ENCODE peak calls at places on chromosomes 4 and X, in nine cellular contexts. U, C, M, D, S, Y, K, T and L are unnamed samples.

GRCh38 chr4:121155893-121156292 is 8.2 kb downstream of the TNIP3 start:
- DNase-seq in Y (no peak), S (no peak), C (no peak), U (no peak), T (no peak), K (peak), M (no peak), D (no peak), L (no peak)

GRCh38 chr4:87152310-87153061 is 67.9 kb downstream of the KLHL8 start:
- DNase-seq in S (no peak), T (no peak), D (no peak), U (no peak), Y (no peak), C (no peak), K (no peak), M (no peak), L (no peak)

GRCh38 chr4:35252866-35253265 is 991.4 kb downstream of the ARAP2 start:
- DNase-seq in K (no peak), T (no peak), U (no peak), C (no peak), Y (no peak), M (no peak), D (no peak), S (no peak), L (no peak)

GRCh38 chr4:30005995-30006394 is 714.2 kb upstream of the PCDH7 start:
- DNase-seq in S (no peak), K (no peak), M (no peak), T (no peak), D (no peak), C (no peak), Y (no peak), U (no peak), L (no peak)

GRCh38 chr4:3310301-3311094 is 17.7 kb downstream of the RGS12 start:
- DNase-seq in T (no peak), Y (no peak), C (no peak), U (no peak), K (no peak), D (no peak), S (peak), M (no peak), L (peak)

GRCh38 chr4:46372878-46373277 is 17.1 kb downstream of the GABRA2 start:
- DNase-seq in U (no peak), T (no peak), Y (no peak), S (no peak), K (no peak), C (no peak), M (no peak), D (no peak), L (no peak)

GRCh38 chrX:17632942-17633341 is 104.4 kb upstream of the SCML1 start:
- DNase-seq in T (no peak), S (no peak), Y (no peak), M (no peak), K (no peak), D (no peak), C (no peak), U (no peak), L (no peak)

GRCh38 chr4:2006367-2006766 is 2.4 kb downstream of the NELFA start:
- DNase-seq in M (no peak), C (no peak), Y (no peak), D (no peak), T (no peak), K (no peak), S (no peak), U (no peak), L (no peak)

GRCh38 chr4:126697748-126698147 is 935.0 kb upstream of the INTU start:
- DNase-seq in D (no peak), Y (no peak), M (no peak), C (no peak), T (no peak), K (no peak), U (no peak), S (no peak), L (no peak)

GRCh38 chr4:45985038-45985437 is 138.8 kb downstream of the GABRG1 start:
- DNase-seq in D (no peak), T (no peak), S (no peak), Y (no peak), U (no peak), C (no peak), K (no peak), M (no peak), L (no peak)

GRCh38 chr4:51830146-51830545 is 12.8 kb upstream of the DCUN1D4 start:
- DNase-seq in D (no peak), T (no peak), M (no peak), Y (no peak), S (no peak), U (no peak), C (no peak), K (no peak), L (no peak)

GRCh38 chr4:155799794-155800123 is 40.9 kb downstream of the GUCY1B1 start:
- DNase-seq in D (no peak), C (no peak), Y (no peak), S (no peak), K (no peak), M (no peak), T (no peak), U (no peak), L (no peak)

GRCh38 chrX:50893466-50893865 is 17.1 kb upstream of the BMP15 start:
- DNase-seq in D (no peak), K (no peak), C (no peak), Y (no peak), S (no peak), M (no peak), T (no peak), U (no peak), L (no peak)

GRCh38 chr4:4969298-4969697 is 50.0 kb downstream of the CYTL1 start:
- DNase-seq in S (no peak), Y (peak), D (peak), K (peak), U (no peak), M (no peak), C (no peak), T (no peak), L (no peak)

GRCh38 chrX:14670819-14671218 is 141.5 kb downstream of the GLRA2 start:
- DNase-seq in M (no peak), S (no peak), K (no peak), C (no peak), Y (no peak), D (no peak), T (no peak), U (no peak), L (no peak)

GRCh38 chrX:129779747-129780146 is at the start of gene SASH3:
- DNase-seq in U (peak), M (no peak), Y (peak), K (no peak), D (peak), S (peak), T (no peak), C (no peak), L (no peak)

GRCh38 chr4:40722576-40723161 is 27.1 kb upstream of the NSUN7 start:
- DNase-seq in D (peak), Y (peak), S (no peak), M (no peak), K (no peak), C (peak), T (no peak), U (no peak), L (no peak)

GRCh38 chr4:108620933-108621905 is 843 bp downstream of the RPL34 start:
- DNase-seq in S (no peak), K (no peak), C (peak), D (no peak), M (no peak), Y (no peak), U (no peak), T (no peak), L (no peak)

GRCh38 chr4:119706804-119707203 is 78.2 kb upstream of the PDE5A start:
- DNase-seq in C (peak), D (no peak), T (no peak), K (no peak), U (no peak), S (no peak), Y (no peak), M (no peak), L (no peak)

GRCh38 chr4:98685225-98686045 is 27.0 kb upstream of the TSPAN5 start:
- DNase-seq in T (no peak), U (no peak), D (no peak), Y (no peak), K (no peak), M (no peak), C (no peak), S (no peak), L (no peak)

GRCh38 chr4:29066856-29067255 is 1653.3 kb upstream of the PCDH7 start:
- DNase-seq in U (no peak), K (no peak), C (no peak), S (no peak), T (no peak), M (no peak), Y (no peak), D (no peak), L (no peak)

GRCh38 chr4:68148795-68149685 is 19.4 kb upstream of the TMPRSS11F start:
- DNase-seq in S (no peak), K (no peak), T (no peak), D (no peak), M (no peak), U (no peak), C (no peak), Y (no peak), L (no peak)

GRCh38 chr4:9921326-9921725 is 100.0 kb downstream of the SLC2A9 start:
- DNase-seq in S (no peak), U (no peak), Y (no peak), K (no peak), M (no peak), C (no peak), T (no peak), D (no peak), L (peak)